ENCODE peak calls at places on chromosome 19, in eight cellular contexts. U, C, J, L, Q, Y, T and R are unnamed samples. For H3K9me3, the result is how much of the 10 kb centered on the place peaks cover.

GRCh38 chr19:48637948-48638830 is 1.0 kb upstream of the DBP start:
- DNase-seq in U (peak), C (peak), J (peak), L (peak), Q (peak), Y (peak), T (peak), R (peak)

GRCh38 chr19:49570997-49571676 is 9.2 kb downstream of the NOSIP start:
- DNase-seq in U (no peak), C (no peak), J (no peak), L (no peak), Q (no peak), Y (peak), T (peak), R (peak)

GRCh38 chr19:16899566-16900075 is 10.8 kb downstream of the F2RL3 start:
- DNase-seq in U (peak), C (no peak), J (no peak), L (no peak), Q (no peak), Y (peak), T (peak), R (no peak)

GRCh38 chr19:37551123-37551993 is 43.2 kb downstream of the ZNF571 start:
- DNase-seq in U (no peak), C (no peak), J (peak), L (no peak), Q (no peak), Y (no peak), T (peak), R (peak)

GRCh38 chr19:17424743-17425365 is 5.0 kb downstream of the MVB12A start:
- DNase-seq in U (no peak), C (no peak), J (no peak), L (no peak), Q (no peak), Y (peak), T (peak), R (no peak)

GRCh38 chr19:5691930-5692784 is 2.1 kb downstream of the RPL36 start:
- DNase-seq in U (peak), C (peak), J (no peak), L (no peak), Q (no peak), Y (no peak), T (peak), R (no peak)

GRCh38 chr19:30552593-30552992 is 180.4 kb downstream of the ZNF536 start:
- DNase-seq in U (no peak), C (no peak), J (no peak), L (no peak), Q (no peak), Y (no peak), T (no peak), R (no peak)

GRCh38 chr19:34793562-34793961 is 20.5 kb upstream of the ZNF599 start:
- DNase-seq in U (no peak), C (no peak), J (no peak), L (no peak), Q (no peak), Y (no peak), T (no peak), R (no peak)

GRCh38 chr19:4140237-4140711 is 13.2 kb upstream of the CREB3L3 start:
- DNase-seq in U (peak), C (no peak), J (peak), L (no peak), Q (no peak), Y (peak), T (peak), R (no peak)

GRCh38 chr19:16040642-16041041 is 35.7 kb upstream of the TPM4 start:
- DNase-seq in U (no peak), C (no peak), J (no peak), L (no peak), Q (no peak), Y (peak), T (no peak), R (no peak)

GRCh38 chr19:17648097-17648660 is 40.0 kb downstream of the UNC13A start:
- DNase-seq in U (peak), C (no peak), J (no peak), L (no peak), Q (no peak), Y (no peak), T (peak), R (no peak)

GRCh38 chr19:16266586-16266942 is 58.1 kb upstream of the KLF2 start:
- DNase-seq in U (no peak), C (no peak), J (peak), L (no peak), Q (no peak), Y (no peak), T (no peak), R (peak)

GRCh38 chr19:56838930-56839664 is 1.4 kb downstream of the PEG3 start:
- DNase-seq in U (peak), C (peak), J (no peak), L (peak), Q (peak), Y (peak), T (no peak), R (peak)

GRCh38 chr19:56838680-56838929 is 1.9 kb downstream of the PEG3 start:
- DNase-seq in U (no peak), C (no peak), J (no peak), L (no peak), Q (no peak), Y (no peak), T (no peak), R (no peak)

GRCh38 chr19:56840452-56841193 is at the start of the genes PEG3 and ZIM2:
- DNase-seq in U (no peak), C (peak), J (no peak), L (peak), Q (peak), Y (no peak), T (no peak), R (no peak)

GRCh38 chr19:56841194-56841546 is 644 bp upstream of the PEG3 start:
- DNase-seq in U (no peak), C (no peak), J (no peak), L (no peak), Q (no peak), Y (no peak), T (no peak), R (no peak)

DNA sequence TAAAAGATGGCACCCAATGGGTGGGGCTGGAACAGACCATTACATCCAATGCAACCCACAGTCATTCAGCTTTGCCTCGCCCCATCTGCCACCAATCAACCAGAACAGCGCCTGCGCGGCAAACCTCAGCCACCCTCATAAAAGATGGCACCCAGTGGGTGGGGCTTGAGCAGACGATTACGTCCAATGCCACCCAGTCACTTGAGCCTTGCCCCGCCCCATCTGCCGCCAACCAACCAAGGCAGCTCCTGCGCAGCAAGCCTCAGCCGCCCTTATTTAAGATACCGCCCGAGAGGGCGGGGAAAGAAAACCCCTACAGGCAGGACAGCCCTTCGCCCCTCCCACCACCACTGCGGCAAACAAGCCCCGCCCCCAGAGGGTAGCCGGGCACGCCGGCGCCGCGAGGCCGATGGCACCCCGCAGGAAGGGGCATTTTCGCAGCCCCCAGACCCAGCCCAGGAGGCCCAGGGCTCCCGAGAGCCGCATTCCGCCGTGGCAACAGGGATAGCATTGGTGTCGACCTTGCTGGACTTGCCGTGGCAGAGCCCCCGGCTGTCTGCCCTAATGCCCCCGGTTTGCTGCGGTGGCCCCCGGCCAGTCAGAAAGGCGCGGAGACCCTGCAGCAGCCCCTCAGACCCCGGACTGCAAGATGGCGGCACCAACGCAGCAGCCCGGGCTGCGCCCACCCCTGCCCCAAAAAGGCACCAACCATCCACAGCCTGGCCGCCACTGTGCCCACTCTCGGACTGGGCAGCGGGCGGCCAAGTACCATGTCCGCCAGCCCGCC is 668 bp downstream of the PEG3 start:
- DNase-seq in U (peak), C (peak), J (no peak), L (peak), Q (peak), Y (no peak), T (no peak), R (peak)
- H3K27ac ChIP-seq in U (peak), C (peak), J (no peak), L (peak), Q (peak), Y (no peak), T (no peak), R (no peak)

GRCh38 chr19:45362291-45362690 is 8.1 kb downstream of the ERCC2 start:
- DNase-seq in U (no peak), C (no peak), J (no peak), L (no peak), Q (no peak), Y (no peak), T (no peak), R (no peak)

GRCh38 chr19:45361608-45362007 is 8.8 kb downstream of the ERCC2 start:
- DNase-seq in U (no peak), C (no peak), J (no peak), L (no peak), Q (no peak), Y (no peak), T (no peak), R (no peak)

GRCh38 chr19:45364696-45365095 is 5.7 kb downstream of the ERCC2 start:
- DNase-seq in U (no peak), C (no peak), J (no peak), L (no peak), Q (no peak), Y (no peak), T (no peak), R (no peak)

GRCh38 chr19:45368127-45368526 is 2.2 kb downstream of the ERCC2 start:
- DNase-seq in U (no peak), C (no peak), J (no peak), L (no peak), Q (no peak), Y (no peak), T (no peak), R (no peak)

GRCh38 chr19:45363861-45364459 is 6.4 kb downstream of the ERCC2 start:
- DNase-seq in U (no peak), C (no peak), J (no peak), L (no peak), Q (no peak), Y (no peak), T (no peak), R (no peak)
- H3K4me3 ChIP-seq in U (no peak), C (no peak), J (no peak), L (no peak), Q (no peak), Y (no peak), T (no peak), R (no peak)

GRCh38 chr19:52567921-52568320 is 2.2 kb upstream of the ZNF701 start:
- DNase-seq in U (no peak), C (no peak), J (no peak), L (no peak), Q (no peak), Y (no peak), T (no peak), R (no peak)
- H3K9me3 ChIP-seq in U (under half), C (under half), J (under half), L (under half), Q (under half), Y (half or more), T (under half), R (half or more)

GRCh38 chr19:57477191-57478008 is at the start of gene ZNF772:
- DNase-seq in U (peak), C (peak), J (peak), L (peak), Q (peak), Y (peak), T (peak), R (peak)

GRCh38 chr19:57473646-57474045 is 3.7 kb downstream of the ZNF772 start:
- DNase-seq in U (no peak), C (no peak), J (no peak), L (no peak), Q (no peak), Y (peak), T (no peak), R (no peak)
- H3K27ac ChIP-seq in U (no peak), C (no peak), J (no peak), L (no peak), Q (no peak), Y (no peak), T (no peak), R (no peak)

GRCh38 chr19:723247-723646 is 14.5 kb downstream of the PALM start:
- DNase-seq in U (no peak), C (no peak), J (no peak), L (no peak), Q (no peak), Y (no peak), T (no peak), R (no peak)
- H3K4me3 ChIP-seq in U (no peak), C (no peak), J (no peak), L (no peak), Q (no peak), Y (no peak), T (no peak), R (no peak)

GRCh38 chr19:11978492-11979100 is 13.8 kb downstream of the ZNF763 start:
- DNase-seq in U (no peak), C (no peak), J (no peak), L (no peak), Q (no peak), Y (no peak), T (no peak), R (no peak)
- H3K9me3 ChIP-seq in U (half or more), C (under half), J (under half), L (under half), Q (half or more), Y (under half), T (under half), R (half or more)

GRCh38 chr19:39145180-39145953 is 19.8 kb downstream of the PAK4 start:
- DNase-seq in U (no peak), C (peak), J (no peak), L (no peak), Q (no peak), Y (no peak), T (no peak), R (no peak)
- H3K27ac ChIP-seq in U (peak), C (peak), J (no peak), L (peak), Q (peak), Y (peak), T (no peak), R (no peak)

GRCh38 chr19:8525401-8525684 is 11.4 kb upstream of the ZNF414 start:
- DNase-seq in U (no peak), C (no peak), J (no peak), L (no peak), Q (no peak), Y (no peak), T (no peak), R (no peak)
- H3K4me3 ChIP-seq in U (peak), C (peak), J (no peak), L (peak), Q (peak), Y (peak), T (peak), R (no peak)

DNA sequence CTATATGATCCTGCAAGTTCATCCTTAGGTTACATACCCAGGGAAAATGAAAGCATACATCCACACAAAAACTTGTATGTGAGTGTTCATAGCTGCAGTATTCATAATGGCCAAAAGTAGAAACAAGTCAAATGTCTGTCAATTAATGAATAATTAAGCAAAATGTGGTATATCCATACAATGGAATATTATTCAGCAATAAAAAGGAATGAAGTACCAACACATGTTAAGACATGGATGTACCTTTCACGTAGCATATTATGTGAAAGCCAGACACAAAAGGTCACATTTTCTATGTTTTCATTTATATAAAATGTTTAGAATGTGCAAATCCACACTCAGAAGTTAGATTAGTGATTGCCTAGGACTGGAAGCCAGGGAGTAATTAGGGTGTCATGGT is 75.4 kb downstream of the ZNF429 start:
- DNase-seq in U (no peak), C (no peak), J (no peak), L (no peak), Q (no peak), Y (no peak), T (no peak), R (no peak)
- H3K9me3 ChIP-seq in U (under half), C (under half), J (under half), L (under half), Q (under half), Y (under half), T (under half), R (under half)